ENCODE peak calls at places on chromosomes 4 and X, in four cellular contexts. One of them, this sample, is unnamed.
A peak's percentile ranks its signal among the peaks of the same experiment; 100 is the strongest.

GRCh38 chr4:2689825-2690700 is 66.1 kb downstream of the TNIP2 start:
- DNase-seq in HepG2: no peak
- DNase-seq in K562: no peak
- DNase-seq in GM12878: peak; percentile 51
- DNase-seq in this sample: no peak

GRCh38 chrX:111041018-111041462 is 55.0 kb upstream of the PAK3 start:
- DNase-seq in K562: no peak
- DNase-seq in GM12878: no peak
- DNase-seq in HepG2: peak; percentile 9
- DNase-seq in this sample: no peak

GRCh38 chrX:4850312-4850711 is 1136.9 kb upstream of the PRKX start:
- DNase-seq in GM12878: no peak
- DNase-seq in K562: no peak
- DNase-seq in HepG2: no peak
- DNase-seq in this sample: no peak

GRCh38 chr4:71711044-71711984 is 72.6 kb downstream of the GC start:
- DNase-seq in HepG2: no peak
- DNase-seq in GM12878: no peak
- DNase-seq in K562: no peak
- DNase-seq in this sample: no peak

GRCh38 chrX:69321789-69322188 is 156.5 kb upstream of the PJA1 start:
- DNase-seq in K562: no peak
- DNase-seq in GM12878: no peak
- DNase-seq in HepG2: no peak
- DNase-seq in this sample: no peak

GRCh38 chrX:15441464-15441863 is 51.7 kb downstream of the PIR start:
- DNase-seq in GM12878: no peak
- DNase-seq in K562: no peak
- DNase-seq in HepG2: no peak
- DNase-seq in this sample: no peak

GRCh38 chr4:180937083-180937482 is 1306.1 kb upstream of the TENM3 start:
- DNase-seq in HepG2: no peak
- DNase-seq in GM12878: no peak
- DNase-seq in K562: no peak
- DNase-seq in this sample: no peak

GRCh38 chrX:118652717-118653116 is 74.7 kb upstream of the IL13RA1 start:
- DNase-seq in K562: no peak
- DNase-seq in HepG2: no peak
- DNase-seq in GM12878: no peak
- DNase-seq in this sample: no peak

GRCh38 chrX:110432066-110432465 is 73.4 kb downstream of the RTL9 start:
- DNase-seq in HepG2: no peak
- DNase-seq in K562: no peak
- DNase-seq in GM12878: no peak
- DNase-seq in this sample: no peak

GRCh38 chr4:15245006-15245530 is 182.8 kb upstream of the C1QTNF7 start:
- DNase-seq in HepG2: no peak
- DNase-seq in K562: no peak
- DNase-seq in GM12878: no peak
- DNase-seq in this sample: no peak

GRCh38 chrX:49308604-49309269 is 5.3 kb downstream of the GAGE10 start:
- DNase-seq in GM12878: no peak
- DNase-seq in HepG2: no peak
- DNase-seq in K562: no peak
- DNase-seq in this sample: no peak

GRCh38 chr4:107978716-107979451 is 10.8 kb upstream of the HADH start:
- DNase-seq in HepG2: peak; percentile 88
- DNase-seq in K562: no peak
- DNase-seq in GM12878: no peak
- DNase-seq in this sample: no peak

GRCh38 chr4:87624698-87625097 is 16.4 kb downstream of the DSPP start:
- DNase-seq in GM12878: no peak
- DNase-seq in HepG2: no peak
- DNase-seq in K562: no peak
- DNase-seq in this sample: no peak

GRCh38 chr4:15963568-15963967 is 593 bp upstream of the FGFBP2 start:
- DNase-seq in K562: no peak
- DNase-seq in HepG2: no peak
- DNase-seq in GM12878: no peak
- DNase-seq in this sample: no peak

GRCh38 chrX:19630776-19631707 is 115.7 kb upstream of the MAP3K15 start:
- DNase-seq in K562: no peak
- DNase-seq in HepG2: no peak
- DNase-seq in GM12878: no peak
- DNase-seq in this sample: no peak

GRCh38 chr4:6951880-6952381 is 42.3 kb downstream of the TBC1D14 start:
- DNase-seq in GM12878: no peak
- DNase-seq in HepG2: no peak
- DNase-seq in K562: peak; percentile 57
- DNase-seq in this sample: no peak

GRCh38 chr4:149790172-149790907 is 25.3 kb downstream of the IQCM start:
- DNase-seq in HepG2: no peak
- DNase-seq in GM12878: no peak
- DNase-seq in K562: no peak
- DNase-seq in this sample: no peak

GRCh38 chr4:81421346-81422218 is 50.1 kb downstream of the RASGEF1B start:
- DNase-seq in GM12878: peak; percentile 26
- DNase-seq in K562: peak; percentile 79
- DNase-seq in HepG2: no peak
- DNase-seq in this sample: no peak

GRCh38 chr4:63524764-63525163 is 884.5 kb downstream of the TECRL start:
- DNase-seq in HepG2: no peak
- DNase-seq in K562: no peak
- DNase-seq in GM12878: no peak
- DNase-seq in this sample: no peak

GRCh38 chr4:63529581-63529980 is 879.7 kb downstream of the TECRL start:
- DNase-seq in HepG2: no peak
- DNase-seq in K562: no peak
- DNase-seq in GM12878: no peak
- DNase-seq in this sample: no peak

GRCh38 chr4:63526251-63526650 is 883.0 kb downstream of the TECRL start:
- DNase-seq in HepG2: no peak
- DNase-seq in K562: no peak
- DNase-seq in GM12878: no peak
- DNase-seq in this sample: no peak

GRCh38 chr4:63528592-63528991 is 880.7 kb downstream of the TECRL start:
- DNase-seq in K562: no peak
- DNase-seq in HepG2: no peak
- DNase-seq in GM12878: no peak
- DNase-seq in this sample: no peak
- TF ChIP-seq SP1 in K562: no peak
- TF ChIP-seq SP1 in HepG2: no peak
- TF ChIP-seq SP1 in GM12878: no peak
- TF ChIP-seq SP1 in this sample: no peak

DNA sequence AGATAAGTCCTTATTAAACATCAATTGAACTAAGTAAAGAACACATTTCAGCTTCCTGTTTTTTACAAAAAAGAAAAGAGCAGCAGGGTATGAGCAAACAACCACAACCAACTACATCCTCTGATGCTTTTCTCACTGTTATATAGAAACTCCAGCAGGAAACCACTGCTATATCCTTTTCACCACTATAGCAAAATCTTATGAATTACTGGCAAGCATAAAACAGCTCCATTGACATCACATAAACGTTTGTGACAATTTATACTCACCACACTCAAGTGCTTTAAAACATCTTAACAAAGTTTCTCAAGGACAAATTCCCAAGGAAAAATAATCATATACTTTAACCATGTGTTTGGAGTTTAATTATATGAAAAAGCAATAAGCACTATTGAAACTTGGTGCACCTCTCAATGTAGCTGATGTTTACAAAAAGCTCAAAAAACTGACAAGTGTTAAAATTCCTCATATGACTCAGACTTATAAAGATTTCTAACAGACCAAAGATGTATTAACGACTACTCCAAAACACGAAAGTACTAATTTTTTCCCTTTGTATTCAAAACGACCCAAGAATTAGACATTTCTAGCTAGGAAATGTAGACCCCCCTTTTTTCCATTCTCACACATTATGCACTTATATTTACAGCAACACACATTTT is 12.9 kb downstream of the GPRIN3 start:
- DNase-seq in GM12878: no peak
- DNase-seq in K562: no peak
- DNase-seq in HepG2: no peak
- DNase-seq in this sample: no peak
- TF ChIP-seq TARDBP in GM12878: no peak
- TF ChIP-seq TARDBP in K562: no peak
- TF ChIP-seq TARDBP in HepG2: no peak
- TF ChIP-seq TARDBP in this sample: no peak

GRCh38 chr4:665381-665750 is 8.7 kb downstream of the ATP5ME start:
- DNase-seq in HepG2: no peak
- DNase-seq in GM12878: no peak
- DNase-seq in K562: no peak
- DNase-seq in this sample: no peak

GRCh38 chr4:664713-665231 is 9.3 kb downstream of the ATP5ME start:
- DNase-seq in GM12878: no peak
- DNase-seq in K562: no peak
- DNase-seq in HepG2: no peak
- DNase-seq in this sample: no peak

GRCh38 chr4:663046-663437 is 11.0 kb downstream of the ATP5ME start:
- DNase-seq in GM12878: no peak
- DNase-seq in HepG2: no peak
- DNase-seq in K562: no peak
- DNase-seq in this sample: no peak

GRCh38 chr4:661856-662761 is 12.0 kb downstream of the ATP5ME start:
- DNase-seq in HepG2: no peak
- DNase-seq in GM12878: no peak
- DNase-seq in K562: no peak
- DNase-seq in this sample: no peak

GRCh38 chr4:663438-664428 is 10.3 kb downstream of the ATP5ME start:
- DNase-seq in HepG2: no peak
- DNase-seq in GM12878: no peak
- DNase-seq in K562: no peak
- DNase-seq in this sample: no peak
- TF ChIP-seq SP1 in HepG2: no peak
- TF ChIP-seq SP1 in GM12878: no peak
- TF ChIP-seq SP1 in K562: no peak
- TF ChIP-seq SP1 in this sample: no peak

GRCh38 chrX:154482786-154483185 is 3.6 kb downstream of the UBL4A start:
- DNase-seq in K562: no peak
- DNase-seq in GM12878: no peak
- DNase-seq in HepG2: no peak
- DNase-seq in this sample: no peak

GRCh38 chrX:154484255-154485149 is 1.9 kb downstream of the UBL4A start:
- DNase-seq in K562: peak; percentile 35
- DNase-seq in HepG2: no peak
- DNase-seq in GM12878: no peak
- DNase-seq in this sample: no peak

GRCh38 chrX:154481195-154481594 is 2.1 kb upstream of the LAGE3 start:
- DNase-seq in HepG2: no peak
- DNase-seq in GM12878: no peak
- DNase-seq in K562: no peak
- DNase-seq in this sample: no peak

GRCh38 chrX:154483325-154483724 is 3.1 kb downstream of the UBL4A start:
- DNase-seq in GM12878: no peak
- DNase-seq in K562: no peak
- DNase-seq in HepG2: no peak
- DNase-seq in this sample: no peak

DNA sequence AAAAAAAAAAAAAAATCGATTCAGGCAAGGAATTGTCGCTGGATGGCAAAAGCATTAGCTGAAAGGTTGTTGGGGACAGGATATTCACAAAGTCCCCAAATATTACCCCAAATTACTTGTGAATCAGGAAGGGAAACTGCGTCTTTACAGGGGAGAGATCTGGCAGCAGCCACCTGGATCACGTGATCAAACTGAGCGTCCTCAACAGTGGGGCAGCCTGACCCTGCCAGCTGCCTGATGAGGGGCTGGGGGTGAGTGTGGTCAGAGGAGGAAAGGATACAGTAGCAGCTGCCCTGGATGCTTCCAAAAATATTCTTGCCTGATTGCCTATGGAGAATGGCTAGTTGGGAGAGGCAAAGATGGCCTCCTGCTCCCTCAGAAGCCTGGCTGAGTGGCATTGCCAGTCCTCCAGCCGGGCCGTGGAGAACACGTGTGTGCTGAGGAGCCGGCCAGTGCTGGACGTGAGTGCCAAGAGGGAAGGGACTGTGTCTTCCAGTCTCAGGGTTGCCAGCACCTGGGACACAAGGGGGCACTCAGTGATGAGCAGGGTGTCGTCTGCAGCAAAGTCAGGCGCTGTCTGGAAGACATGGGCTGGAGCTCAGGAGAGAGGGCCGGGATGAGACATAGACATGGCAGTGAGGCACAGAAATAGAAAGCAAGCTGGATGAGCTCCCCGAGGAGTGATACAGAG is 3.0 kb upstream of the LAGE3 start:
- DNase-seq in K562: no peak
- DNase-seq in HepG2: no peak
- DNase-seq in GM12878: no peak
- DNase-seq in this sample: no peak
- TF ChIP-seq TARDBP in K562: no peak
- TF ChIP-seq TARDBP in HepG2: no peak
- TF ChIP-seq TARDBP in GM12878: no peak
- TF ChIP-seq TARDBP in this sample: no peak

GRCh38 chrX:129787336-129788055 is 7.7 kb downstream of the SASH3 start:
- DNase-seq in GM12878: no peak
- DNase-seq in HepG2: no peak
- DNase-seq in K562: no peak
- DNase-seq in this sample: no peak

GRCh38 chrX:129790146-129790545 is 10.4 kb downstream of the SASH3 start:
- DNase-seq in K562: no peak
- DNase-seq in GM12878: no peak
- DNase-seq in HepG2: no peak
- DNase-seq in this sample: no peak

GRCh38 chrX:129790808-129791207 is 11.1 kb downstream of the SASH3 start:
- DNase-seq in GM12878: no peak
- DNase-seq in HepG2: no peak
- DNase-seq in K562: no peak
- DNase-seq in this sample: no peak

GRCh38 chrX:129786210-129786651 is 6.5 kb downstream of the SASH3 start:
- DNase-seq in GM12878: peak; percentile 77
- DNase-seq in HepG2: no peak
- DNase-seq in K562: peak; percentile 50
- DNase-seq in this sample: no peak

DNA sequence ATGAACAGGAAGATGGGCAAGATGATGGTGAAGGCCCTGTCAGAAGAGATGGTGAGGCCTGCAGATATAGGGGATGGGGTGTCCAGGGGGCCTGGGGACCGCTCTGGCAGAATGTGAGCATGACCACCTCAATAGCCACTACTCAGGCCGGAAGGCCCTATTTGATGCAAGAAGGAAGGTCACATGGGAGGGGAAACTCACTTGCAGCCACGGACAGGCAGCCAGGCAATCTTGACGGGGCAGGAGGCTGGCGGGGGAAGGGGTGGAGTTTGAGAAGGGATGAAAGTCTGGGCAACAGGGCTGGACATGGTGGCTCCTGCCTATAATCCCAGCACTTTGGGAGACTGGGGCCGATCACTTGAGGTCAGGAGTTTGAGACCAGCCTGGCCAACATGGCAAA is 8.8 kb downstream of the SASH3 start:
- DNase-seq in HepG2: no peak
- DNase-seq in GM12878: no peak
- DNase-seq in K562: no peak
- DNase-seq in this sample: no peak
- TF ChIP-seq SP1 in HepG2: no peak
- TF ChIP-seq SP1 in GM12878: no peak
- TF ChIP-seq SP1 in K562: no peak
- TF ChIP-seq SP1 in this sample: no peak